ENCODE peak calls at places on chromosomes 5 and 9, in six cellular contexts. One of them, this sample, is unnamed.

GRCh38 chr5:55969956-55970355 is 24.8 kb downstream of the IL6ST start:
- DNase-seq in left ventricle myocardium inferior: no peak
- DNase-seq in cardiac muscle cell: peak; percentile 35
- DNase-seq in CD4-positive, CD25-positive, alpha-beta regulatory T cell: no peak
- DNase-seq in heart left ventricle: no peak
- DNase-seq in hepatocyte: no peak
- DNase-seq in this sample: peak; percentile 27

GRCh38 chr5:175478384-175479124 is at the start of gene SFXN1:
- DNase-seq in cardiac muscle cell: peak; percentile 77
- DNase-seq in heart left ventricle: peak; percentile 80
- DNase-seq in left ventricle myocardium inferior: peak; percentile 84
- DNase-seq in hepatocyte: peak; percentile 89
- DNase-seq in CD4-positive, CD25-positive, alpha-beta regulatory T cell: peak; percentile 90
- DNase-seq in this sample: peak; percentile 80

GRCh38 chr5:41510176-41510831 is at the start of gene PLCXD3:
- DNase-seq in left ventricle myocardium inferior: peak; percentile 58
- DNase-seq in hepatocyte: peak; percentile 29
- DNase-seq in CD4-positive, CD25-positive, alpha-beta regulatory T cell: no peak
- DNase-seq in heart left ventricle: peak; percentile 73
- DNase-seq in cardiac muscle cell: peak; percentile 67
- DNase-seq in this sample: peak; percentile 4

GRCh38 chr9:94135222-94135621 is 51.0 kb downstream of the PTPDC1 start:
- DNase-seq in cardiac muscle cell: peak; percentile 98
- DNase-seq in heart left ventricle: peak; percentile 47
- DNase-seq in left ventricle myocardium inferior: no peak
- DNase-seq in hepatocyte: peak; percentile 41
- DNase-seq in CD4-positive, CD25-positive, alpha-beta regulatory T cell: no peak
- DNase-seq in this sample: peak; percentile 96

GRCh38 chr5:58918015-58918729 is 335.3 kb downstream of the RAB3C start:
- DNase-seq in heart left ventricle: no peak
- DNase-seq in left ventricle myocardium inferior: no peak
- DNase-seq in hepatocyte: no peak
- DNase-seq in CD4-positive, CD25-positive, alpha-beta regulatory T cell: no peak
- DNase-seq in cardiac muscle cell: no peak
- DNase-seq in this sample: no peak

GRCh38 chr9:125484632-125485282 is 222.3 kb downstream of the MAPKAP1 start:
- DNase-seq in heart left ventricle: no peak
- DNase-seq in hepatocyte: no peak
- DNase-seq in CD4-positive, CD25-positive, alpha-beta regulatory T cell: no peak
- DNase-seq in cardiac muscle cell: peak; percentile 81
- DNase-seq in left ventricle myocardium inferior: no peak
- DNase-seq in this sample: peak; percentile 77

GRCh38 chr9:104361207-104361606 is 142.9 kb upstream of the OR13F1 start:
- DNase-seq in CD4-positive, CD25-positive, alpha-beta regulatory T cell: no peak
- DNase-seq in hepatocyte: no peak
- DNase-seq in cardiac muscle cell: no peak
- DNase-seq in left ventricle myocardium inferior: no peak
- DNase-seq in heart left ventricle: no peak
- DNase-seq in this sample: no peak

GRCh38 chr5:175821790-175822211 is 49.6 kb upstream of the CPLX2 start:
- DNase-seq in left ventricle myocardium inferior: no peak
- DNase-seq in hepatocyte: no peak
- DNase-seq in CD4-positive, CD25-positive, alpha-beta regulatory T cell: peak; percentile 10
- DNase-seq in cardiac muscle cell: no peak
- DNase-seq in heart left ventricle: no peak
- DNase-seq in this sample: no peak

GRCh38 chr5:74415695-74416102 is 224.8 kb downstream of the ENC1 start:
- DNase-seq in left ventricle myocardium inferior: no peak
- DNase-seq in heart left ventricle: no peak
- DNase-seq in CD4-positive, CD25-positive, alpha-beta regulatory T cell: no peak
- DNase-seq in hepatocyte: peak; percentile 58
- DNase-seq in cardiac muscle cell: no peak
- DNase-seq in this sample: no peak

GRCh38 chr5:37211661-37212060 is 37.5 kb downstream of the CPLANE1 start:
- DNase-seq in heart left ventricle: no peak
- DNase-seq in left ventricle myocardium inferior: no peak
- DNase-seq in CD4-positive, CD25-positive, alpha-beta regulatory T cell: no peak
- DNase-seq in hepatocyte: no peak
- DNase-seq in cardiac muscle cell: peak; percentile 40
- DNase-seq in this sample: no peak

GRCh38 chr5:178322736-178323540 is 90.3 kb upstream of the PHYKPL start:
- DNase-seq in heart left ventricle: no peak
- DNase-seq in cardiac muscle cell: no peak
- DNase-seq in CD4-positive, CD25-positive, alpha-beta regulatory T cell: no peak
- DNase-seq in hepatocyte: no peak
- DNase-seq in left ventricle myocardium inferior: no peak
- DNase-seq in this sample: no peak

GRCh38 chr5:98492258-98492657 is 281.2 kb upstream of the RGMB start:
- DNase-seq in hepatocyte: no peak
- DNase-seq in left ventricle myocardium inferior: no peak
- DNase-seq in cardiac muscle cell: no peak
- DNase-seq in CD4-positive, CD25-positive, alpha-beta regulatory T cell: peak; percentile 80
- DNase-seq in heart left ventricle: no peak
- DNase-seq in this sample: no peak

GRCh38 chr5:1542755-1543154 is 19.0 kb upstream of the LPCAT1 start:
- DNase-seq in left ventricle myocardium inferior: no peak
- DNase-seq in CD4-positive, CD25-positive, alpha-beta regulatory T cell: no peak
- DNase-seq in heart left ventricle: peak; percentile 74
- DNase-seq in cardiac muscle cell: peak; percentile 90
- DNase-seq in hepatocyte: no peak
- DNase-seq in this sample: peak; percentile 51

GRCh38 chr5:6423327-6424109 is 25.1 kb upstream of the UBE2QL1 start:
- DNase-seq in hepatocyte: no peak
- DNase-seq in CD4-positive, CD25-positive, alpha-beta regulatory T cell: no peak
- DNase-seq in heart left ventricle: no peak
- DNase-seq in cardiac muscle cell: no peak
- DNase-seq in left ventricle myocardium inferior: no peak
- DNase-seq in this sample: no peak

GRCh38 chr9:129823163-129823933 is 588 bp downstream of the TOR1A start:
- DNase-seq in heart left ventricle: no peak
- DNase-seq in left ventricle myocardium inferior: no peak
- DNase-seq in hepatocyte: peak; percentile 55
- DNase-seq in CD4-positive, CD25-positive, alpha-beta regulatory T cell: peak; percentile 58
- DNase-seq in cardiac muscle cell: peak; percentile 42
- DNase-seq in this sample: peak; percentile 18

GRCh38 chr9:16133032-16133431 is 580.2 kb downstream of the CCDC171 start:
- DNase-seq in hepatocyte: no peak
- DNase-seq in CD4-positive, CD25-positive, alpha-beta regulatory T cell: no peak
- DNase-seq in left ventricle myocardium inferior: no peak
- DNase-seq in heart left ventricle: no peak
- DNase-seq in cardiac muscle cell: no peak
- DNase-seq in this sample: no peak

GRCh38 chr9:113578877-113579269 is 115.3 kb downstream of the RGS3 start:
- DNase-seq in hepatocyte: peak; percentile 66
- DNase-seq in cardiac muscle cell: peak; percentile 91
- DNase-seq in left ventricle myocardium inferior: peak; percentile 43
- DNase-seq in CD4-positive, CD25-positive, alpha-beta regulatory T cell: peak; percentile 93
- DNase-seq in heart left ventricle: peak; percentile 77
- DNase-seq in this sample: peak; percentile 98

GRCh38 chr9:113580954-113581311 is 117.4 kb downstream of the RGS3 start:
- DNase-seq in heart left ventricle: no peak
- DNase-seq in cardiac muscle cell: no peak
- DNase-seq in hepatocyte: no peak
- DNase-seq in left ventricle myocardium inferior: no peak
- DNase-seq in CD4-positive, CD25-positive, alpha-beta regulatory T cell: no peak
- DNase-seq in this sample: no peak

GRCh38 chr9:113579270-113580040 is 115.9 kb downstream of the RGS3 start:
- DNase-seq in heart left ventricle: peak; percentile 77
- DNase-seq in left ventricle myocardium inferior: peak; percentile 63
- DNase-seq in cardiac muscle cell: no peak
- DNase-seq in CD4-positive, CD25-positive, alpha-beta regulatory T cell: peak; percentile 65
- DNase-seq in hepatocyte: no peak
- DNase-seq in this sample: peak; percentile 82

GRCh38 chr9:113581865-113582697 is 118.6 kb downstream of the RGS3 start:
- DNase-seq in hepatocyte: no peak
- DNase-seq in left ventricle myocardium inferior: peak; percentile 75
- DNase-seq in heart left ventricle: peak; percentile 81
- DNase-seq in CD4-positive, CD25-positive, alpha-beta regulatory T cell: peak; percentile 95
- DNase-seq in cardiac muscle cell: no peak
- DNase-seq in this sample: peak; percentile 74

DNA sequence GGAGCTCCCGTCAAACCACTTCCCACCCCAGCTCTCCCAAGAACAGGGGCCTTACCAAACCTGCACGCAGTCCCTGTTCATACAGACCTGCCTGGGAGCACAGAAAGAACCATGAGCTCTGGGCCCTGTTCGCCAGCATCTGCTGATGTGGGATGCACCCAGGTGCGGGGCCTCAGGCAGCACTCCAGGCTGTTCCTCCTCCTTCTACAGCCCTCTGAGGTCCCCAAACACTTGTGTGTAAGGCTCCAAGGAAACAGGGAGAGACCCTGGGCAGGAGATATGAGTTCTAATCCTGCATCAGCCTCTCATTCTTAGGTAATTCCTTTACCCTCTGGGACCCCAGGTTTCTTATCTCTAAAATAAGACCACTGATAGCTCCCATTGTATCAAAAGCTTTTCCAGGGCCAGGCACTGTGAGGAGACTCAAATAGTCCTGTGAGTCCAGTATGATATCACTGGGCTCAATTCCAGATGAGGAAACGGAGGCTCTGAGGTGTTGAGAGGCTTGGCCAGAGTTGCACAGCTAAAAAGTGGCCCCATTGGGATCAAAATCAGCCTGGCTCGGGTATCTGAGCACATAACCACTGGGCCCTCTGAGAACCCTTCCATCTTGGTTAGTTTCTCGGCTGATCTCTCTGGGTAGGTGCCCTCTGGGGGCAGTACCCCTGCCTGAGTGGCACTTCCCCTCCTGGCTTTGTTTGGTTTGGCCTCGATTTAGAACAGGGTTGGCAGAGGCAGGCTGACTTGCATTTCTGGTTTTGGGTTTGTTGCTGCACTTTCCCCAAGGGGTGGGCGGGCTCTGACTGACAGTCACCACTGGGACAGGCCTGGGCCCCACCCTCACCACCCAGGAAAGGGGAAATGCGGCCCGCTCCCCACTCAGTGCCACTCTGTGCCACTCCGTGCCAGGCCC is 116.8 kb downstream of the RGS3 start:
- DNase-seq in heart left ventricle: peak; percentile 85
- DNase-seq in CD4-positive, CD25-positive, alpha-beta regulatory T cell: peak; percentile 83
- DNase-seq in cardiac muscle cell: peak; percentile 76
- DNase-seq in hepatocyte: no peak
- DNase-seq in left ventricle myocardium inferior: peak; percentile 80
- DNase-seq in this sample: peak; percentile 30
- H3K4me3 ChIP-seq in heart left ventricle: no peak overlapping the region
- H3K4me3 ChIP-seq in CD4-positive, CD25-positive, alpha-beta regulatory T cell: peak overlapping the region; percentile 43
- H3K4me3 ChIP-seq in cardiac muscle cell: no peak overlapping the region
- H3K4me3 ChIP-seq in hepatocyte: no peak overlapping the region
- H3K4me3 ChIP-seq in left ventricle myocardium inferior: peak overlapping the region; percentile 42
- H3K4me3 ChIP-seq in this sample: no peak overlapping the region

GRCh38 chr5:97095318-97095732 is 47.1 kb downstream of the LIX1 start:
- DNase-seq in hepatocyte: no peak
- DNase-seq in cardiac muscle cell: no peak
- DNase-seq in left ventricle myocardium inferior: no peak
- DNase-seq in heart left ventricle: no peak
- DNase-seq in CD4-positive, CD25-positive, alpha-beta regulatory T cell: no peak
- DNase-seq in this sample: no peak

GRCh38 chr5:97090944-97091343 is 51.5 kb downstream of the LIX1 start:
- DNase-seq in heart left ventricle: no peak
- DNase-seq in hepatocyte: no peak
- DNase-seq in CD4-positive, CD25-positive, alpha-beta regulatory T cell: no peak
- DNase-seq in cardiac muscle cell: no peak
- DNase-seq in left ventricle myocardium inferior: no peak
- DNase-seq in this sample: no peak

GRCh38 chr5:97094579-97095317 is 47.7 kb downstream of the LIX1 start:
- DNase-seq in CD4-positive, CD25-positive, alpha-beta regulatory T cell: peak; percentile 79
- DNase-seq in left ventricle myocardium inferior: no peak
- DNase-seq in heart left ventricle: no peak
- DNase-seq in hepatocyte: no peak
- DNase-seq in cardiac muscle cell: no peak
- DNase-seq in this sample: no peak

GRCh38 chr5:97096096-97096648 is 46.2 kb downstream of the LIX1 start:
- DNase-seq in hepatocyte: no peak
- DNase-seq in left ventricle myocardium inferior: no peak
- DNase-seq in cardiac muscle cell: peak; percentile 9
- DNase-seq in CD4-positive, CD25-positive, alpha-beta regulatory T cell: no peak
- DNase-seq in heart left ventricle: no peak
- DNase-seq in this sample: peak; percentile 47

GRCh38 chr5:97093193-97093592 is 49.2 kb downstream of the LIX1 start:
- DNase-seq in left ventricle myocardium inferior: no peak
- DNase-seq in CD4-positive, CD25-positive, alpha-beta regulatory T cell: no peak
- DNase-seq in hepatocyte: no peak
- DNase-seq in cardiac muscle cell: no peak
- DNase-seq in heart left ventricle: no peak
- DNase-seq in this sample: no peak
- H3K4me3 ChIP-seq in left ventricle myocardium inferior: no peak overlapping the region
- H3K4me3 ChIP-seq in CD4-positive, CD25-positive, alpha-beta regulatory T cell: no peak overlapping the region
- H3K4me3 ChIP-seq in hepatocyte: no peak overlapping the region
- H3K4me3 ChIP-seq in cardiac muscle cell: no peak overlapping the region
- H3K4me3 ChIP-seq in heart left ventricle: no peak overlapping the region
- H3K4me3 ChIP-seq in this sample: no peak overlapping the region

GRCh38 chr9:134747951-134748489 is 106.4 kb downstream of the COL5A1 start:
- DNase-seq in CD4-positive, CD25-positive, alpha-beta regulatory T cell: no peak
- DNase-seq in heart left ventricle: no peak
- DNase-seq in hepatocyte: no peak
- DNase-seq in cardiac muscle cell: no peak
- DNase-seq in left ventricle myocardium inferior: no peak
- DNase-seq in this sample: no peak
- H3K4me3 ChIP-seq in CD4-positive, CD25-positive, alpha-beta regulatory T cell: no peak overlapping the region
- H3K4me3 ChIP-seq in heart left ventricle: no peak overlapping the region
- H3K4me3 ChIP-seq in hepatocyte: no peak overlapping the region
- H3K4me3 ChIP-seq in cardiac muscle cell: no peak overlapping the region
- H3K4me3 ChIP-seq in left ventricle myocardium inferior: no peak overlapping the region
- H3K4me3 ChIP-seq in this sample: no peak overlapping the region

GRCh38 chr5:9363026-9363793 is 182.7 kb downstream of the SEMA5A start:
- DNase-seq in heart left ventricle: no peak
- DNase-seq in hepatocyte: no peak
- DNase-seq in cardiac muscle cell: peak; percentile 60
- DNase-seq in left ventricle myocardium inferior: no peak
- DNase-seq in CD4-positive, CD25-positive, alpha-beta regulatory T cell: no peak
- DNase-seq in this sample: peak; percentile 20

GRCh38 chr5:9365501-9365900 is 180.4 kb downstream of the SEMA5A start:
- DNase-seq in cardiac muscle cell: no peak
- DNase-seq in left ventricle myocardium inferior: no peak
- DNase-seq in CD4-positive, CD25-positive, alpha-beta regulatory T cell: no peak
- DNase-seq in hepatocyte: no peak
- DNase-seq in heart left ventricle: no peak
- DNase-seq in this sample: no peak

GRCh38 chr5:9361835-9362234 is 184.0 kb downstream of the SEMA5A start:
- DNase-seq in heart left ventricle: peak; percentile 32
- DNase-seq in left ventricle myocardium inferior: peak; percentile 24
- DNase-seq in cardiac muscle cell: peak; percentile 82
- DNase-seq in hepatocyte: peak; percentile 65
- DNase-seq in CD4-positive, CD25-positive, alpha-beta regulatory T cell: peak; percentile 24
- DNase-seq in this sample: peak; percentile 51

GRCh38 chr5:9358961-9359686 is 186.8 kb downstream of the SEMA5A start:
- DNase-seq in heart left ventricle: no peak
- DNase-seq in CD4-positive, CD25-positive, alpha-beta regulatory T cell: no peak
- DNase-seq in hepatocyte: no peak
- DNase-seq in left ventricle myocardium inferior: no peak
- DNase-seq in cardiac muscle cell: peak; percentile 77
- DNase-seq in this sample: peak; percentile 86

DNA sequence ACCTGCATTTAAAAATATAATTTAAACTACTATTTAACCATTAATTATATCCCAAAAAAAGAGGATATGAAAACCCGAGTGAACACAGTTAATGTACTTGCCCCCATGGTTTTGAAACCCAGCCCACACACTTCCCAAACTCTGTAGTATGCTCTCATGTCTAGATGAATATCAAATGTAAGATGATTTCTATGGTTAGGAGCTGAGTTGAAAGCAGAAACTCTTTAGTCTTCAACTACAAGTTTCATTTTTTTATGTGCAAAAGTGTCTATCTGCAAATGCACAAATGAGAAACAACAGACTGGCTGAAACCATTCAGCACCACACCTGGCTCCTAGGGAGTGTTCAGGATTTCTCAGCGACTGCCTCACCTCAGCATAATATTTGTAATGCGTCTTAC is 183.3 kb downstream of the SEMA5A start:
- DNase-seq in CD4-positive, CD25-positive, alpha-beta regulatory T cell: no peak
- DNase-seq in heart left ventricle: no peak
- DNase-seq in cardiac muscle cell: no peak
- DNase-seq in hepatocyte: no peak
- DNase-seq in left ventricle myocardium inferior: no peak
- DNase-seq in this sample: no peak
- H3K4me3 ChIP-seq in CD4-positive, CD25-positive, alpha-beta regulatory T cell: no peak overlapping the region
- H3K4me3 ChIP-seq in heart left ventricle: no peak overlapping the region
- H3K4me3 ChIP-seq in cardiac muscle cell: no peak overlapping the region
- H3K4me3 ChIP-seq in hepatocyte: no peak overlapping the region
- H3K4me3 ChIP-seq in left ventricle myocardium inferior: no peak overlapping the region
- H3K4me3 ChIP-seq in this sample: no peak overlapping the region